ENCODE peak calls at places on chromosomes 1 and 21, in four cellular contexts. M is naive thymus-derived CD4-positive, alpha-beta T cell; Y is upper lobe of right lung; J is gastrocnemius medialis. B is an unnamed sample.
A peak's percentile ranks its signal among the peaks of the same experiment; 100 is the strongest.

GRCh38 chr1:55443175-55443933 is 228.2 kb upstream of the USP24 start:
- DNase-seq in M (no peak), Y (peak; percentile 71), J (peak; percentile 91), B (peak; percentile 91)

GRCh38 chr1:94027735-94028515 is 93.0 kb downstream of the ABCA4 start:
- DNase-seq in M (no peak), Y (no peak), J (no peak), B (no peak)

GRCh38 chr1:168035345-168035744 is 98.5 kb upstream of the MPC2 start:
- DNase-seq in M (no peak), Y (no peak), J (no peak), B (no peak)

GRCh38 chr21:35637431-35637830 is 422.9 kb downstream of the SETD4 start:
- DNase-seq in M (no peak), Y (no peak), J (no peak), B (peak; percentile 19)

GRCh38 chr1:178101654-178102053 is 7.8 kb downstream of the RASAL2 start:
- DNase-seq in M (no peak), Y (no peak), J (no peak), B (no peak)

GRCh38 chr21:40719615-40720014 is 127.3 kb downstream of the DSCAM start:
- DNase-seq in M (no peak), Y (no peak), J (no peak), B (no peak)

GRCh38 chr1:209231476-209232156 is 351.9 kb upstream of the CAMK1G start:
- DNase-seq in M (no peak), Y (no peak), J (no peak), B (no peak)

GRCh38 chr1:228302086-228302485 is 94.2 kb downstream of the OBSCN start:
- DNase-seq in M (no peak), Y (no peak), J (no peak), B (no peak)

GRCh38 chr1:203467550-203467921 is 8.1 kb upstream of the PRELP start:
- DNase-seq in M (no peak), Y (peak; percentile 72), J (peak; percentile 72), B (peak; percentile 91)

GRCh38 chr1:88661951-88662664 is 22.0 kb upstream of the PKN2 start:
- DNase-seq in M (no peak), Y (no peak), J (no peak), B (no peak)

GRCh38 chr1:244209955-244210354 is 158.9 kb downstream of the ZBTB18 start:
- DNase-seq in M (no peak), Y (no peak), J (no peak), B (no peak)

DNA sequence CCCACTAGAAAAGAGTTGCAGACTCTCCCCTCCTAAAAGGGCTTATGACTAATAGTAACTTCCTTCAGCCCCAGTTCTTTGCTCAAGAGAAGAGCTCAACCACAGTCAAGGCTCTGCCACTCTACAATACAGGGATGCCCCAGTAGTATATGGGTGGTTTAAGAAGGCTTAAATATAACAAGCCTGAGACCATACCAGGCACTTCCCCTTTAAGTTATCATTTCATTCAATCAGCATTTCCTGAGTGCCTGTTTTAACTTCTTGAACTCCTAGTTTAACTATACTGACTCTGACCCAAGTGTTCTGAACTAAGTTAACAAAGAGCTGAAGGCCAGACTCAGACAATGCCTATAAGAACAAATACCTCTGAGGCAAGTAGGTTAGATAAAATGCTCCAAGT is 19.8 kb downstream of the PRPF38A start:
- DNase-seq in M (peak; percentile 65), Y (no peak), J (no peak), B (no peak)
- H3K36me3 ChIP-seq in M (no peaks in the 10 kb centered on the region), Y (peaks cover 50% of the 10 kb centered on the region), J (peaks cover 2% of the 10 kb centered on the region), B (no peaks in the 10 kb centered on the region)

DNA sequence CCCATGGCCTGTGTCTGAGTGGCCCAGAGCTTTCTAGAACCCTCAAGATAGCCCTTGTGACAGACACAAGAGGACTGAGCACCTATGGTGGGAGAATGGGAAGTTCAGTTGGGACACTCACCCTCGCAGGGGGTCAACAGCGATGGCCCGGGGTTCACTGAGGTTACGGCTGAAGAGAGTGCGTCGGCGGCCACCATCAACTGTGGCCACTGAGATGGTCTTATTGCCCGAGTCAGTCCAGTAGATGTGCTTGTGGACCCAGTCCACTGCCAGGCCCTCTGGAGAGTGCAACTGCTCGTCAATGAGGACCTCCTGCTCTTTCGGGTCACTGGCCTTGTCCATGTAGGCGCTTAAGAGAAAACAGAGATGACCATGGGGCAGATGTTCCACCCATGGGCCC is 25.7 kb upstream of the MAGOH start:
- DNase-seq in M (no peak), Y (no peak), J (no peak), B (no peak)
- H3K36me3 ChIP-seq in M (no peaks in the 10 kb centered on the region), Y (peaks cover 4% of the 10 kb centered on the region), J (no peaks in the 10 kb centered on the region), B (no peaks in the 10 kb centered on the region)

GRCh38 chr1:145927073-145927886 is at the start of gene RBM8A:
- DNase-seq in M (peak; percentile 98), Y (peak; percentile 92), J (peak; percentile 97), B (peak; percentile 97)

GRCh38 chr1:145926706-145927072 is 595 bp downstream of the RBM8A start:
- DNase-seq in M (no peak), Y (no peak), J (no peak), B (no peak)

GRCh38 chr1:145922266-145922665 is 3.7 kb upstream of the PEX11B start:
- DNase-seq in M (no peak), Y (no peak), J (no peak), B (no peak)

DNA sequence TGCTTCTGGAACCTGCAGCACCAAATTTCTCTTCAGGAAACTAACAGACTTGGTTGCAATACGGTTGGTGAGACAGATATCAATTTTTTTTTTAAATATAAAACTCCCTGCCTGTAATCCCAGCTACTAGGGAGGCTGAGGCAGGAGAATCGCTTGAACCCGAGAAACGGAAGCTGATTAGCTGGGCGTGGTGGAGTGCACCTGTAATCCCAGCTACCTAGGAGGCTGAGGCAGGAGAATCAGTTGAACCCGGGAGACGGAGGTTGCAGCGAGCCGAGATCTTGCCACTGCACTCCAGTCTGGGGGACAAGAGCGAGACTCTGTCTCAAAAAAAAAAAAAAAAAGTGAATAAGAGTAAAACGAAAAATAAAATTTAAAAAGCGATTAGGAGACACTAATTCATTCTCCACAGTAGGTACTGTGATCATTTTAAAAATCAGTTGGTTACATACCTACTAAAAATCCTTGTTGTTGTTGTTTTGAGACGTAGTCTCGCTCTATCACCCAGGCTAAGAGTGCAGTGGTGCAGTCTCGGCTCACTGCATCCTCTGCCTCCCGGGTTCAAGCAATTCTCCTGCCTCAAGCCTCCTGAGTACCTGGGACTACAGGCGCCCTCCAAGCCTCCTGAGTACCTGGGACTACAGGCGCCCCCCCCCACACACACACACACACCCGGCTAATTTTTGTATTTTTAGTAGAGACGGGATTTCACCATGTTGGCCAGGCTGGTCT is 798 bp upstream of the RBM8A start:
- DNase-seq in M (no peak), Y (no peak), J (no peak), B (no peak)
- H3K36me3 ChIP-seq in M (peaks cover 6% of the 10 kb centered on the region), Y (peaks cover 19% of the 10 kb centered on the region), J (peaks cover 4% of the 10 kb centered on the region), B (no peaks in the 10 kb centered on the region)

GRCh38 chr1:1544544-1544943 is 4.1 kb upstream of the TMEM240 start:
- DNase-seq in M (no peak), Y (no peak), J (no peak), B (no peak)
- H3K36me3 ChIP-seq in M (no peaks in the 10 kb centered on the region), Y (peaks cover 28% of the 10 kb centered on the region), J (no peaks in the 10 kb centered on the region), B (no peaks in the 10 kb centered on the region)

GRCh38 chr1:180190091-180190490 is 35.4 kb downstream of the QSOX1 start:
- DNase-seq in M (no peak), Y (no peak), J (no peak), B (no peak)
- H3K36me3 ChIP-seq in M (no peaks in the 10 kb centered on the region), Y (peaks cover 91% of the 10 kb centered on the region), J (peaks cover 2% of the 10 kb centered on the region), B (no peaks in the 10 kb centered on the region)

GRCh38 chr1:21598904-21599303 is 70.3 kb downstream of the RAP1GAP start:
- DNase-seq in M (no peak), Y (no peak), J (no peak), B (no peak)
- H3K36me3 ChIP-seq in M (no peaks in the 10 kb centered on the region), Y (no peaks in the 10 kb centered on the region), J (no peaks in the 10 kb centered on the region), B (peaks cover 45% of the 10 kb centered on the region)

GRCh38 chr1:182596934-182597333 is 7.3 kb downstream of the RGS16 start:
- DNase-seq in M (no peak), Y (no peak), J (no peak), B (no peak)
- H3K36me3 ChIP-seq in M (no peaks in the 10 kb centered on the region), Y (peaks cover 16% of the 10 kb centered on the region), J (no peaks in the 10 kb centered on the region), B (no peaks in the 10 kb centered on the region)

B was measured in tibial nerve.